ENCODE peak calls at places on chromosomes 3 and 15, in seven cellular contexts. One of them, this sample, is unnamed.
A peak's percentile ranks its signal among the peaks of the same experiment; 100 is the strongest.

GRCh38 chr15:94972314-94972713 is 741.0 kb downstream of the MCTP2 start:
- DNase-seq in H1: no peak
- DNase-seq in SK-N-SH: no peak
- DNase-seq in GM12878: no peak
- DNase-seq in HCT116: no peak
- DNase-seq in HepG2: no peak
- DNase-seq in K562: no peak
- DNase-seq in this sample: no peak

GRCh38 chr3:170808041-170808440 is 62.0 kb downstream of the RPL22L1 start:
- DNase-seq in H1: no peak
- DNase-seq in SK-N-SH: no peak
- DNase-seq in HepG2: no peak
- DNase-seq in GM12878: no peak
- DNase-seq in HCT116: no peak
- DNase-seq in K562: no peak
- DNase-seq in this sample: no peak

GRCh38 chr15:93965491-93965890 is 265.9 kb upstream of the MCTP2 start:
- DNase-seq in H1: no peak
- DNase-seq in GM12878: no peak
- DNase-seq in HepG2: no peak
- DNase-seq in K562: no peak
- DNase-seq in SK-N-SH: no peak
- DNase-seq in HCT116: no peak
- DNase-seq in this sample: no peak

GRCh38 chr3:22007376-22007775 is 256.4 kb upstream of the ZNF385D start:
- DNase-seq in HepG2: no peak
- DNase-seq in HCT116: no peak
- DNase-seq in GM12878: no peak
- DNase-seq in SK-N-SH: no peak
- DNase-seq in K562: no peak
- DNase-seq in H1: no peak
- DNase-seq in this sample: no peak

GRCh38 chr15:45715528-45715927 is 80.7 kb downstream of the SQOR start:
- DNase-seq in HCT116: no peak
- DNase-seq in SK-N-SH: no peak
- DNase-seq in GM12878: no peak
- DNase-seq in H1: no peak
- DNase-seq in HepG2: no peak
- DNase-seq in K562: no peak
- DNase-seq in this sample: peak; percentile 44

GRCh38 chr3:141227752-141228151 is 3.9 kb upstream of the PXYLP1 start:
- DNase-seq in H1: no peak
- DNase-seq in K562: no peak
- DNase-seq in GM12878: no peak
- DNase-seq in HCT116: no peak
- DNase-seq in HepG2: no peak
- DNase-seq in SK-N-SH: peak; percentile 77
- DNase-seq in this sample: no peak

GRCh38 chr3:182435860-182436259 is 357.4 kb upstream of the ATP11B start:
- DNase-seq in HCT116: no peak
- DNase-seq in K562: no peak
- DNase-seq in HepG2: no peak
- DNase-seq in H1: no peak
- DNase-seq in GM12878: no peak
- DNase-seq in SK-N-SH: no peak
- DNase-seq in this sample: no peak

GRCh38 chr3:1087066-1087555 is 5.7 kb upstream of the CNTN6 start:
- DNase-seq in H1: no peak
- DNase-seq in GM12878: no peak
- DNase-seq in HepG2: no peak
- DNase-seq in HCT116: no peak
- DNase-seq in K562: no peak
- DNase-seq in SK-N-SH: no peak
- DNase-seq in this sample: peak; percentile 37

GRCh38 chr3:196660381-196661166 is 21.1 kb downstream of the NRROS start:
- DNase-seq in HepG2: no peak
- DNase-seq in H1: no peak
- DNase-seq in SK-N-SH: no peak
- DNase-seq in HCT116: no peak
- DNase-seq in GM12878: no peak
- DNase-seq in K562: no peak
- DNase-seq in this sample: peak; percentile 91

GRCh38 chr3:195015021-195015420 is 255.9 kb downstream of the XXYLT1 start:
- DNase-seq in GM12878: no peak
- DNase-seq in HCT116: no peak
- DNase-seq in HepG2: no peak
- DNase-seq in K562: no peak
- DNase-seq in SK-N-SH: no peak
- DNase-seq in H1: no peak
- DNase-seq in this sample: no peak

GRCh38 chr15:85403745-85404144 is 23.3 kb downstream of the AKAP13 start:
- DNase-seq in K562: no peak
- DNase-seq in H1: no peak
- DNase-seq in HepG2: no peak
- DNase-seq in GM12878: no peak
- DNase-seq in HCT116: no peak
- DNase-seq in SK-N-SH: no peak
- DNase-seq in this sample: no peak

GRCh38 chr3:150300376-150300775 is 107.7 kb upstream of the TSC22D2 start:
- DNase-seq in GM12878: no peak
- DNase-seq in H1: no peak
- DNase-seq in SK-N-SH: no peak
- DNase-seq in HepG2: no peak
- DNase-seq in K562: no peak
- DNase-seq in HCT116: no peak
- DNase-seq in this sample: no peak

GRCh38 chr3:153096611-153097200 is 65.3 kb upstream of the RAP2B start:
- DNase-seq in GM12878: no peak
- DNase-seq in HCT116: no peak
- DNase-seq in SK-N-SH: no peak
- DNase-seq in HepG2: no peak
- DNase-seq in K562: no peak
- DNase-seq in H1: no peak
- DNase-seq in this sample: no peak

GRCh38 chr3:104982130-104982529 is 384.6 kb upstream of the ALCAM start:
- DNase-seq in HCT116: no peak
- DNase-seq in GM12878: no peak
- DNase-seq in SK-N-SH: peak; percentile 32
- DNase-seq in K562: no peak
- DNase-seq in HepG2: no peak
- DNase-seq in H1: no peak
- DNase-seq in this sample: no peak

GRCh38 chr3:51434746-51435323 is 43.8 kb downstream of the RBM15B start:
- DNase-seq in GM12878: peak; percentile 5
- DNase-seq in HepG2: peak; percentile 48
- DNase-seq in SK-N-SH: peak; percentile 52
- DNase-seq in K562: peak; percentile 42
- DNase-seq in HCT116: peak; percentile 38
- DNase-seq in H1: peak; percentile 54
- DNase-seq in this sample: peak; percentile 62

GRCh38 chr15:67823371-67824156 is 1.7 kb upstream of the SKOR1 start:
- DNase-seq in H1: peak; percentile 55
- DNase-seq in SK-N-SH: peak; percentile 84
- DNase-seq in GM12878: no peak
- DNase-seq in HepG2: no peak
- DNase-seq in HCT116: no peak
- DNase-seq in K562: peak; percentile 67
- DNase-seq in this sample: no peak

GRCh38 chr15:95448531-95449210 is 881.8 kb upstream of the NR2F2 start:
- DNase-seq in HepG2: no peak
- DNase-seq in K562: no peak
- DNase-seq in HCT116: no peak
- DNase-seq in GM12878: no peak
- DNase-seq in H1: no peak
- DNase-seq in SK-N-SH: no peak
- DNase-seq in this sample: no peak

GRCh38 chr3:58334013-58334321 is 1.3 kb downstream of the PXK start:
- DNase-seq in HCT116: no peak
- DNase-seq in GM12878: no peak
- DNase-seq in HepG2: peak; percentile 70
- DNase-seq in SK-N-SH: no peak
- DNase-seq in H1: no peak
- DNase-seq in K562: no peak
- DNase-seq in this sample: no peak

GRCh38 chr3:107868449-107868848 is 222.4 kb downstream of the CD47 start:
- DNase-seq in H1: no peak
- DNase-seq in HepG2: no peak
- DNase-seq in HCT116: no peak
- DNase-seq in SK-N-SH: no peak
- DNase-seq in GM12878: no peak
- DNase-seq in K562: no peak
- DNase-seq in this sample: no peak

GRCh38 chr15:91099616-91100560 is at the start of gene SV2B:
- DNase-seq in HepG2: no peak
- DNase-seq in HCT116: no peak
- DNase-seq in H1: peak; percentile 75
- DNase-seq in SK-N-SH: peak; percentile 76
- DNase-seq in GM12878: no peak
- DNase-seq in K562: no peak
- DNase-seq in this sample: peak; percentile 25

GRCh38 chr3:62368705-62369475 is 4.5 kb downstream of the FEZF2 start:
- DNase-seq in HCT116: no peak
- DNase-seq in HepG2: no peak
- DNase-seq in K562: no peak
- DNase-seq in SK-N-SH: peak; percentile 56
- DNase-seq in GM12878: no peak
- DNase-seq in H1: peak; percentile 83
- DNase-seq in this sample: no peak

GRCh38 chr3:61674595-61674994 is 113.2 kb downstream of the PTPRG start:
- DNase-seq in SK-N-SH: no peak
- DNase-seq in HepG2: no peak
- DNase-seq in K562: no peak
- DNase-seq in GM12878: no peak
- DNase-seq in HCT116: no peak
- DNase-seq in H1: no peak
- DNase-seq in this sample: no peak

GRCh38 chr15:74847462-74847861 is 4.5 kb upstream of the ULK3 start:
- DNase-seq in H1: no peak
- DNase-seq in GM12878: no peak
- DNase-seq in SK-N-SH: no peak
- DNase-seq in HepG2: no peak
- DNase-seq in K562: no peak
- DNase-seq in HCT116: no peak
- DNase-seq in this sample: no peak

GRCh38 chr3:29565236-29565635 is 284.4 kb downstream of the RBMS3 start:
- DNase-seq in HepG2: no peak
- DNase-seq in HCT116: no peak
- DNase-seq in SK-N-SH: no peak
- DNase-seq in GM12878: no peak
- DNase-seq in K562: no peak
- DNase-seq in H1: no peak
- DNase-seq in this sample: no peak
- TF ChIP-seq JUND in HepG2: no peak
- TF ChIP-seq JUND in HCT116: no peak
- TF ChIP-seq JUND in SK-N-SH: no peak
- TF ChIP-seq JUND in GM12878: no peak
- TF ChIP-seq JUND in K562: no peak
- TF ChIP-seq JUND in H1: no peak
- TF ChIP-seq JUND in this sample: no peak

DNA sequence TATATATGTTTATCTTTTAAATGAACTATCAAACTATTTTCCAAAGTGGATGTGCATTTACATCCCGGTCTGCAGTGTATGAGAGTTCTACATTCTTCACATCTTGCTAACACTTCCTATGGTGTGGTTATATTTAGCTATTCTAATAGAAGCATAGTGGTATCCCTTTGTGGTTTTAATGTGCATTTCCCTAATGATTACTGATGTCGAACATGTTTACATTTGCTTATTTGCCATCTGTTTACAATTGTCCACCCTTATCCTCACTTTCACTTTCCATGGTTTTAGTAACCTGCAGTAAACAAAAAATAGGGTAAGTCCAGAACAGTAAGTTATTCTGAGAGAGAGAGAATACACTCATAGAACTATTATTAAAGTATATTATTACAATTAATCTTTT is 360.5 kb upstream of the NAALADL2 start:
- DNase-seq in SK-N-SH: no peak
- DNase-seq in HCT116: no peak
- DNase-seq in HepG2: no peak
- DNase-seq in K562: no peak
- DNase-seq in GM12878: no peak
- DNase-seq in H1: no peak
- DNase-seq in this sample: no peak
- TF ChIP-seq JUND in SK-N-SH: no peak
- TF ChIP-seq JUND in HCT116: no peak
- TF ChIP-seq JUND in HepG2: no peak
- TF ChIP-seq JUND in K562: no peak
- TF ChIP-seq JUND in GM12878: no peak
- TF ChIP-seq JUND in H1: no peak
- TF ChIP-seq JUND in this sample: no peak

GRCh38 chr3:187783098-187783497 is 37.8 kb upstream of the BCL6 start:
- DNase-seq in K562: no peak
- DNase-seq in H1: no peak
- DNase-seq in HCT116: no peak
- DNase-seq in HepG2: no peak
- DNase-seq in GM12878: no peak
- DNase-seq in SK-N-SH: no peak
- DNase-seq in this sample: peak; percentile 45
- TF ChIP-seq JUND in K562: no peak
- TF ChIP-seq JUND in H1: no peak
- TF ChIP-seq JUND in HCT116: no peak
- TF ChIP-seq JUND in HepG2: no peak
- TF ChIP-seq JUND in GM12878: no peak
- TF ChIP-seq JUND in SK-N-SH: peak; percentile 58
- TF ChIP-seq JUND in this sample: no peak

GRCh38 chr3:106117490-106117858 is 248.7 kb upstream of the CBLB start:
- DNase-seq in K562: no peak
- DNase-seq in GM12878: no peak
- DNase-seq in HCT116: peak; percentile 12
- DNase-seq in HepG2: no peak
- DNase-seq in H1: no peak
- DNase-seq in SK-N-SH: no peak
- DNase-seq in this sample: no peak

GRCh38 chr3:106119691-106120090 is 250.9 kb upstream of the CBLB start:
- DNase-seq in GM12878: no peak
- DNase-seq in K562: no peak
- DNase-seq in HCT116: no peak
- DNase-seq in SK-N-SH: no peak
- DNase-seq in H1: no peak
- DNase-seq in HepG2: no peak
- DNase-seq in this sample: no peak

GRCh38 chr3:106121491-106122289 is 252.9 kb upstream of the CBLB start:
- DNase-seq in GM12878: no peak
- DNase-seq in HepG2: no peak
- DNase-seq in SK-N-SH: no peak
- DNase-seq in HCT116: no peak
- DNase-seq in H1: no peak
- DNase-seq in K562: no peak
- DNase-seq in this sample: peak; percentile 33

GRCh38 chr3:106116733-106117489 is 248.1 kb upstream of the CBLB start:
- DNase-seq in K562: no peak
- DNase-seq in HepG2: no peak
- DNase-seq in HCT116: no peak
- DNase-seq in GM12878: no peak
- DNase-seq in SK-N-SH: no peak
- DNase-seq in H1: no peak
- DNase-seq in this sample: no peak

DNA sequence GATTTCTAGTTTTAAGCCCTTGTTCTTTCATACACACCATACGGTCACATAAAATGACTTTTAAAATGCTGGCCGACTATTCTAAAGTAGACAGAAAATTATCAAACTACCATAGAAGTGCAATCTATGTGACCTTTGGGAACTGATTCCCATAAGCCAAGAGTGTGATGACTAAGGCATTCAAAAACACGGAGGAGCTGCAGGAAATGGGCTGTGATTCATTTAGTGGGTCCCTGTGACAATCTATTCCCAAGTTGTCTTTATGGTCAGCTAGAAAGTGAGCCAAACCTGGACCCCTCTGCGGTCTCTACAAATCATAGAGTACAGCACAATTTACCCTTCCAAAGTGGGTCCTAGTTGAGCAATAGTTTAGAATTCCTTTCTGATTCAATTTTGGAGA is 251.5 kb upstream of the CBLB start:
- DNase-seq in HCT116: no peak
- DNase-seq in GM12878: no peak
- DNase-seq in HepG2: no peak
- DNase-seq in H1: no peak
- DNase-seq in K562: no peak
- DNase-seq in SK-N-SH: no peak
- DNase-seq in this sample: no peak
- TF ChIP-seq JUND in HCT116: no peak
- TF ChIP-seq JUND in GM12878: no peak
- TF ChIP-seq JUND in HepG2: no peak
- TF ChIP-seq JUND in H1: no peak
- TF ChIP-seq JUND in K562: no peak
- TF ChIP-seq JUND in SK-N-SH: peak; percentile 14
- TF ChIP-seq JUND in this sample: no peak

This sample was measured in T47D.